ENCODE peak calls at places on chromosomes 2 and 18, in six cellular contexts. X is HepG2, I is fibroblast of lung, T is GM23338, J is MM.1S, A is mammary epithelial cell. B is an unnamed sample.

GRCh38 chr18:2971741-2972552 is 41.0 kb downstream of the LPIN2 start:
- DNase-seq in X (no peak), I (no peak), T (no peak), J (no peak), A (no peak), B (peak)

GRCh38 chr2:33681333-33681732 is 82.2 kb upstream of the FAM98A start:
- DNase-seq in X (no peak), I (peak), T (peak), J (no peak), A (no peak), B (no peak)

GRCh38 chr18:35582899-35583558 is 1.5 kb downstream of the GALNT1 start:
- DNase-seq in X (peak), I (peak), T (peak), J (no peak), A (peak), B (peak)

GRCh38 chr18:6198585-6198984 is 216.1 kb downstream of the L3MBTL4 start:
- DNase-seq in X (no peak), I (no peak), T (no peak), J (no peak), A (no peak), B (no peak)

GRCh38 chr18:22563098-22563707 is 145.5 kb upstream of the CTAGE1 start:
- DNase-seq in X (peak), I (peak), T (peak), J (peak), A (peak), B (peak)

GRCh38 chr2:204691911-204692510 is 146.7 kb downstream of the PARD3B start:
- DNase-seq in X (peak), I (peak), T (peak), J (peak), A (peak), B (peak)

GRCh38 chr2:241187101-241187690 is 1.3 kb upstream of the ANO7 start:
- DNase-seq in X (no peak), I (no peak), T (no peak), J (no peak), A (no peak), B (peak)

GRCh38 chr18:41818381-41819355 is 136.4 kb upstream of the PIK3C3 start:
- DNase-seq in X (no peak), I (no peak), T (peak), J (no peak), A (no peak), B (no peak)

GRCh38 chr2:176093145-176093888 is 796 bp downstream of the HOXD13 start:
- DNase-seq in X (no peak), I (no peak), T (no peak), J (no peak), A (no peak), B (no peak)

GRCh38 chr2:48127612-48128191 is 221.4 kb upstream of the FBXO11 start:
- DNase-seq in X (no peak), I (no peak), T (no peak), J (no peak), A (peak), B (no peak)
- H2AFZ ChIP-seq in X (no peak), I (no peak), T (no peak), J (no peak), A (no peak), B (no peak)

GRCh38 chr2:216942016-216942415 is 82.2 kb upstream of the TNP1 start:
- DNase-seq in X (no peak), I (no peak), T (no peak), J (no peak), A (no peak), B (no peak)

GRCh38 chr2:216942465-216942864 is 82.6 kb upstream of the TNP1 start:
- DNase-seq in X (no peak), I (no peak), T (no peak), J (no peak), A (no peak), B (no peak)

GRCh38 chr2:216943109-216943508 is 83.2 kb upstream of the TNP1 start:
- DNase-seq in X (no peak), I (no peak), T (no peak), J (no peak), A (no peak), B (no peak)

GRCh38 chr2:216947055-216947454 is 87.2 kb upstream of the TNP1 start:
- DNase-seq in X (no peak), I (no peak), T (no peak), J (no peak), A (no peak), B (no peak)

GRCh38 chr2:216944733-216945132 is 84.9 kb upstream of the TNP1 start:
- DNase-seq in X (no peak), I (no peak), T (no peak), J (no peak), A (no peak), B (no peak)
- H2AFZ ChIP-seq in X (no peak), I (no peak), T (no peak), J (no peak), A (no peak), B (no peak)

GRCh38 chr2:164522561-164522981 is 98.7 kb downstream of the GRB14 start:
- DNase-seq in X (no peak), I (no peak), T (no peak), J (no peak), A (no peak), B (no peak)

GRCh38 chr2:164523026-164523425 is 98.3 kb downstream of the GRB14 start:
- DNase-seq in X (no peak), I (no peak), T (no peak), J (no peak), A (no peak), B (no peak)

GRCh38 chr2:164523726-164524125 is 97.6 kb downstream of the GRB14 start:
- DNase-seq in X (no peak), I (no peak), T (no peak), J (no peak), A (no peak), B (no peak)
- H2AFZ ChIP-seq in X (no peak), I (no peak), T (no peak), J (no peak), A (no peak), B (no peak)

DNA sequence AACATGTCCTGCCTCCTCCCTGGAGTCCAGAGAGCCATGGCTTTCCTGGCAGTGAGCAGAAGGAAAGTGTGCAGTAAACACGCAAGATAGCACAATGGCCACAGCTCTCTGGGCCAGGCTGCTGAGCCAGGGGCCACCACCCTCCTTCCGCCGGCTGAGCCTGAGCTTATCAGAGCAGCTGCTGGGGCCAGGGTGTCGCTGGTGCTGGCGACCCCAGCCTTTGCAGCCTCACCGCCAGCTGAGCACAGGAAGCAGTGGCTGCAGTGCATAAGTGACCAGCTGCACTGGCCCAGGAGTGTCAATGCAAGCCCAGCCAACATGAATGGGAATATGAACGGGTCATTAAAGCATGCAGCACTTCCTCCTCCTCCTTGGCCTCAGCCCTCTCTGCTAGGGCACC is 172.0 kb downstream of the ZFP36L2 start:
- DNase-seq in X (no peak), I (no peak), T (no peak), J (no peak), A (no peak), B (no peak)
- H2AFZ ChIP-seq in X (no peak), I (no peak), T (no peak), J (no peak), A (no peak), B (no peak)

GRCh38 chr2:54047076-54047475 is 68.3 kb upstream of the ACYP2 start:
- DNase-seq in X (no peak), I (no peak), T (no peak), J (no peak), A (peak), B (no peak)
- H2AFZ ChIP-seq in X (no peak), I (no peak), T (no peak), J (no peak), A (no peak), B (no peak)